ENCODE peak calls at places on chromosomes 7 and 10, in five cellular contexts. A, J, F, W and C are unnamed samples.
A peak's percentile ranks its signal among the peaks of the same experiment; 100 is the strongest.

GRCh38 chr7:815284-816216 is 16.7 kb upstream of the SUN1 start:
- DNase-seq in A (no peak), J (peak; percentile 72), F (no peak), W (no peak), C (peak; percentile 41)

GRCh38 chr7:44154703-44155102 is 13.6 kb upstream of the MYL7 start:
- DNase-seq in A (no peak), J (no peak), F (no peak), W (no peak), C (no peak)

GRCh38 chr7:100556541-100556940 is 17.2 kb downstream of the SAP25 start:
- DNase-seq in A (peak; percentile 41), J (no peak), F (no peak), W (no peak), C (no peak)

GRCh38 chr7:63925262-63925625 is 73.4 kb upstream of the ZNF722 start:
- DNase-seq in A (no peak), J (peak; percentile 52), F (no peak), W (no peak), C (no peak)

GRCh38 chr10:115861455-115861854 is 411.6 kb downstream of the GFRA1 start:
- DNase-seq in A (no peak), J (no peak), F (no peak), W (no peak), C (no peak)

GRCh38 chr7:153886506-153887391 is 165.4 kb upstream of the DPP6 start:
- DNase-seq in A (peak; percentile 0), J (no peak), F (no peak), W (no peak), C (no peak)

GRCh38 chr10:48465860-48466521 is 138.9 kb downstream of the ARHGAP22 start:
- DNase-seq in A (no peak), J (no peak), F (no peak), W (no peak), C (no peak)

GRCh38 chr7:55532150-55532917 is 40.0 kb downstream of the VOPP1 start:
- DNase-seq in A (no peak), J (no peak), F (no peak), W (no peak), C (no peak)

GRCh38 chr7:22837308-22837707 is 14.7 kb upstream of the TOMM7 start:
- DNase-seq in A (no peak), J (no peak), F (no peak), W (no peak), C (no peak)

GRCh38 chr7:121875203-121875602 is 2.2 kb downstream of the PTPRZ1 start:
- DNase-seq in A (no peak), J (no peak), F (no peak), W (no peak), C (no peak)

GRCh38 chr7:153943428-153944370 is 108.5 kb upstream of the DPP6 start:
- DNase-seq in A (no peak), J (no peak), F (no peak), W (no peak), C (no peak)

GRCh38 chr10:28685717-28686116 is 8.4 kb downstream of the BAMBI start:
- DNase-seq in A (no peak), J (no peak), F (no peak), W (no peak), C (no peak)

GRCh38 chr10:12847361-12847975 is 154.0 kb downstream of the CCDC3 start:
- DNase-seq in A (no peak), J (no peak), F (no peak), W (no peak), C (no peak)

GRCh38 chr10:70773965-70774809 is 11.0 kb downstream of the TBATA start:
- DNase-seq in A (no peak), J (no peak), F (no peak), W (no peak), C (no peak)

GRCh38 chr7:76296743-76297740 is 5.4 kb upstream of the HSPB1 start:
- DNase-seq in A (peak; percentile 66), J (peak; percentile 92), F (peak; percentile 84), W (peak; percentile 82), C (peak; percentile 79)

GRCh38 chr7:21690717-21691116 is 147.9 kb downstream of the DNAH11 start:
- DNase-seq in A (peak; percentile 0), J (no peak), F (no peak), W (no peak), C (no peak)
- TF ChIP-seq CTCF in A (no peak), J (no peak), F (no peak), W (no peak), C (no peak)

DNA sequence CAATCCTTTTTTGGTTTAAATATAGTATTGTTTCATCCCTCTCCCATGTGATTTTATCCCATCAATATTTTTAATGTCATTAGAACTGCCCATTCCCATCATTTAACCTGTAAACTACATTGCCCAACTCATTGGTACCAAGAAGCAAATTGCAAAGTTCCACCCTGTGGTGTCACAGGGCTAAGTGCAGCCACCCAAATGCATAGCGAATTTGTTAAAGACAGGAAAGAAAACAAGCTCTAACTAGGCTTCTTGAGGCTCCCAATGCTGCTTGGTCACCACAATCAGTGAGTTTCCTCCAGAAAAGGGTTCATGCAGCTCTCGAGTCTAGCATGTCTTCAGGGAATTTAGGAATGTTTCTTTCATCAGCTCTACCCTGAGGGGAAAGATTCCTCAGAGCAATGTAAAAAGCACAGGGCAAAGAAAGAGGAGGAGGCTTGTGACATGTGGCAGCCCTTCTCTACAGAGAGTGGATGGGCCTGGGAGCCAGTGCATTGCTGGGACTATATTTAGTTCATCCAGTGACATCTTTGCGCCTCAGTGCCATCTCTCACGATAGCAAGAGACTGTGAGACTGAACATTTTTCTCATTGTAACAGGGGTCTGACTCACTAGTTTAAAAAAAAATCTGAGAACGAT is 58.1 kb downstream of the CAV1 start:
- DNase-seq in A (peak; percentile 61), J (no peak), F (no peak), W (peak; percentile 89), C (no peak)
- TF ChIP-seq CTCF in A (no peak), J (no peak), F (no peak), W (no peak), C (no peak)

GRCh38 chr7:73626814-73627213 is 2.5 kb upstream of the MLXIPL start:
- DNase-seq in A (no peak), J (no peak), F (no peak), W (no peak), C (no peak)
- TF ChIP-seq CTCF in A (peak; percentile 10), J (no peak), F (peak; percentile 39), W (peak; percentile 39), C (no peak)

GRCh38 chr10:35306852-35307251 is 29.5 kb upstream of the CCNY start:
- DNase-seq in A (no peak), J (no peak), F (no peak), W (no peak), C (peak; percentile 64)

GRCh38 chr10:35307297-35307696 is 29.0 kb upstream of the CCNY start:
- DNase-seq in A (peak; percentile 36), J (no peak), F (no peak), W (no peak), C (no peak)

GRCh38 chr10:35300063-35300699 is 36.1 kb upstream of the CCNY start:
- DNase-seq in A (peak; percentile 55), J (peak; percentile 63), F (no peak), W (peak; percentile 52), C (peak; percentile 49)

GRCh38 chr10:35308809-35309208 is 27.5 kb upstream of the CCNY start:
- DNase-seq in A (no peak), J (no peak), F (no peak), W (no peak), C (no peak)

DNA sequence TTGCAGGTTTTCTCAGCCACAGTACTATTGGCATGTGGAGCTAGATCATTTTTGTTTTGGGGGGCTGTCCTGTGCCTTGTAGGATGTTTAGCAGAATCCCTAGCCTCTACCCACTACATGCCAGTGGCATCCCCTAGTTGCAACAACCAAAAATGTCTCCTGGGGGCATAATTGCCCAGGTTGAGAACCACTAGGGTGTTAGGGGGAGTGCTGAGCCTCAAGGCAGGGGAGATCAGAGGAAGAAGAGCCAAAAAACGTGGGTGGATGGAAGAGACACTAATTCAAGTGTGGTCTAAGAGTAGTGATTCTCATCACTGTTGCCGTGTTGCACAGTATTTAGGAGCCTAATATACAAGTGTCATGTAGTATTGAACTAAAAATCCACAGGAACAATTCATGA is 31.7 kb upstream of the CCNY start:
- DNase-seq in A (no peak), J (no peak), F (no peak), W (no peak), C (no peak)
- TF ChIP-seq CTCF in A (no peak), J (no peak), F (no peak), W (peak; percentile 33), C (no peak)